ENCODE peak calls at places on chromosomes 3 and 15, in five cellular contexts. V, I, F, D and T are unnamed samples.
A peak's percentile ranks its signal among the peaks of the same experiment; 100 is the strongest.

GRCh38 chr3:114498779-114499370 is 205.0 kb downstream of the TIGIT start:
- DNase-seq in V (peak; percentile 87), F (no peak), I (no peak), D (no peak), T (no peak)

GRCh38 chr3:153311531-153311930 is 149.5 kb downstream of the RAP2B start:
- DNase-seq in I (no peak), D (no peak), V (no peak), F (no peak), T (no peak)

GRCh38 chr3:22685598-22685997 is 517.5 kb upstream of the UBE2E2 start:
- DNase-seq in F (no peak), V (peak; percentile 35), I (no peak), D (no peak), T (no peak)

GRCh38 chr3:111809196-111809595 is 49.9 kb upstream of the PHLDB2 start:
- DNase-seq in V (peak; percentile 46), F (no peak), D (no peak), I (no peak), T (no peak)

GRCh38 chr15:90814193-90814811 is 54.1 kb upstream of the FURIN start:
- DNase-seq in I (no peak), V (no peak), D (no peak), F (no peak), T (no peak)

GRCh38 chr15:79858469-79858868 is 38.3 kb downstream of the MTHFS start:
- DNase-seq in V (peak; percentile 31), D (no peak), F (no peak), I (no peak), T (no peak)

GRCh38 chr3:24237971-24238767 is 256.5 kb downstream of the THRB start:
- DNase-seq in D (no peak), F (no peak), I (no peak), V (peak; percentile 92), T (peak; percentile 33)

GRCh38 chr3:126835472-126836219 is 131.6 kb downstream of the CHCHD6 start:
- DNase-seq in V (peak; percentile 85), D (peak; percentile 20), F (no peak), I (no peak), T (no peak)

GRCh38 chr15:86300371-86301106 is 220.9 kb downstream of the AGBL1 start:
- DNase-seq in I (no peak), V (no peak), F (no peak), D (no peak), T (no peak)

GRCh38 chr15:20106026-20106425 is 435.6 kb downstream of the GOLGA6L6 start:
- DNase-seq in D (peak; percentile 70), V (no peak), I (no peak), F (peak; percentile 64), T (no peak)

GRCh38 chr3:47578119-47578630 is 490 bp downstream of the CSPG5 start:
- DNase-seq in F (peak; percentile 77), V (peak; percentile 53), I (peak; percentile 36), D (no peak), T (peak; percentile 23)

GRCh38 chr3:149579838-149580542 is 77.8 kb downstream of the WWTR1 start:
- DNase-seq in F (no peak), D (no peak), V (peak; percentile 85), I (no peak), T (no peak)

GRCh38 chr3:61595826-61596225 is 34.5 kb downstream of the PTPRG start:
- DNase-seq in I (no peak), V (peak; percentile 18), D (no peak), F (no peak), T (no peak)

GRCh38 chr3:158456114-158456513 is 114.9 kb upstream of the MLF1 start:
- DNase-seq in V (no peak), F (no peak), I (no peak), D (no peak), T (no peak)

GRCh38 chr3:15300318-15301078 is 31.9 kb downstream of the SH3BP5 start:
- DNase-seq in I (no peak), V (peak; percentile 93), D (peak; percentile 66), F (no peak), T (no peak)

GRCh38 chr3:73536952-73537351 is 87.8 kb downstream of the PDZRN3 start:
- DNase-seq in D (peak; percentile 86), I (no peak), F (no peak), V (no peak), T (no peak)

GRCh38 chr3:72818092-72818721 is 30.0 kb downstream of the SHQ1 start:
- DNase-seq in I (no peak), F (no peak), V (peak; percentile 56), D (no peak), T (no peak)

GRCh38 chr15:78634251-78635145 is 6.5 kb downstream of the CHRNB4 start:
- DNase-seq in I (no peak), F (peak; percentile 30), D (no peak), V (no peak), T (no peak)

GRCh38 chr3:187828571-187829452 is 83.5 kb upstream of the BCL6 start:
- DNase-seq in D (no peak), F (no peak), V (no peak), I (no peak), T (no peak)

GRCh38 chr15:64209680-64210334 is 47.0 kb upstream of the PPIB start:
- DNase-seq in V (peak; percentile 64), D (no peak), I (no peak), F (no peak), T (peak; percentile 11)

GRCh38 chr3:172739462-172739861 is 11.1 kb upstream of the ECT2 start:
- DNase-seq in F (no peak), D (no peak), V (no peak), I (no peak), T (no peak)

GRCh38 chr3:117063910-117064309 is 354.3 kb downstream of the TUSC7 start:
- DNase-seq in I (no peak), D (no peak), V (peak; percentile 24), F (no peak), T (no peak)

GRCh38 chr3:99659032-99659431 is 20.6 kb downstream of the COL8A1 start:
- DNase-seq in V (peak; percentile 99), F (peak; percentile 26), D (peak; percentile 84), I (no peak), T (no peak)

GRCh38 chr3:83320726-83321125 is 1559.3 kb upstream of the GBE1 start:
- DNase-seq in D (no peak), V (no peak), I (no peak), F (no peak), T (no peak)

GRCh38 chr3:65402597-65402996 is 636.1 kb downstream of the MAGI1 start:
- DNase-seq in I (no peak), F (no peak), D (peak; percentile 91), V (peak; percentile 99), T (no peak)

GRCh38 chr3:20974389-20974788 is 776.6 kb downstream of the ZNF385D start:
- DNase-seq in I (no peak), V (no peak), F (no peak), D (no peak), T (no peak)

GRCh38 chr15:69081310-69082004 is 67.0 kb downstream of the NOX5 start:
- DNase-seq in V (peak; percentile 53), D (peak; percentile 83), I (no peak), F (no peak), T (no peak)

GRCh38 chr3:80087769-80088168 is 320.0 kb upstream of the ROBO1 start:
- DNase-seq in F (no peak), I (no peak), D (no peak), V (peak; percentile 29), T (no peak)

GRCh38 chr15:66760358-66760967 is 58.4 kb downstream of the SMAD6 start:
- DNase-seq in V (no peak), F (peak; percentile 57), I (no peak), D (no peak), T (no peak)
- H3K4me1 ChIP-seq in V (peaks cover 70% of the 10 kb centered on the region), F (peaks cover 93% of the 10 kb centered on the region), I (no peaks in the 10 kb centered on the region), D (no peaks in the 10 kb centered on the region), T (peaks cover under 1% of the 10 kb centered on the region)

GRCh38 chr3:58177747-58178527 is 32.8 kb downstream of the DNASE1L3 start:
- DNase-seq in D (peak; percentile 95), V (peak; percentile 89), I (peak; percentile 93), F (peak; percentile 94), T (peak; percentile 79)
- H3K4me3 ChIP-seq in D (peak overlapping the region; percentile 32), V (peak overlapping the region; percentile 69), I (peak overlapping the region; percentile 34), F (peak overlapping the region; percentile 43), T (no peak overlapping the region)

DNA sequence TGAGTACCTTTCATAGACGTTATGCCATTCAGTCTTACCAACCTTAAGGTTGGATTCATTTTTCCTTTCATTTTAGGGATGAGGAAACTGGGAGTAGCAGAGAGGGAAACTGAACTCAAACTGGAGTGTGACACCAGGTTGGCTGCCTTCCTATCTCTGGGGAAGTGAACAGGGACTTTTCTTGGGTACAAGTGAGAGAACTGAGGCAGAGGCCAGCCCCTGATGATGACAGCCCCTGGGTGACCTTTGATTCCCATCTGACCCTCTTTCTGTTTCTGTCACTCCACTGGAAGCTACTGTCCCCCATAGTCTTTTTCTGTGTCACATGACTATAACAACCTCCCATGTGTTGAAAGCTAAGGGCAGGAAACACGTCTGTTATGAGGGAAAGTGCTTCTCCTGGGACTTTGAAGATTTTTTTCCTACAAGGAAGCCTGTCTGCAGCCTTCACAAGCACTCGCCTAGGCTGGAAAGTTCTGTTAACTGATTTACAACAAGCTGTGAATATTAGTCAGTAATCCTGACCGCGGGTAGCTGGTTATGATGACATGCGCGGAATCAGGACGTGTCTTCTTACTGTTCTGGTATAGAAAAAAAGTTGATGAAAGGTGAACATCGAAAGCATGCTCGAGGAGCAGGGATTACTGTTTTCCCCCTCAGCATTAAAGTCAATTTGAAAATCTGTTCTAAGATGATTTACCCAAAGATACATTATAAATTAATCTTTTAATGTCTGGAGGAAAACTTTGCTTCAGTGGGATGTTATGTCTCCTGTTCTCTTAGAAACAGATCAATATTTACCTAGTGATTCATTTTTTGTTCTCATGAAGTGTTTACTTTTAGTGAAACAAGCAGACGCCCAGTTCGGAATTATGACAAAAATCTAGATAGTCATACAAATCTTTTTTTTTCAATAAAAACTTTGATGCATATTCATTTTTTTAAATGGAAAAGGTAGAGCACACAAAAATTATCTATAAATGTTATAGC is 31.5 kb downstream of the ABHD2 start:
- DNase-seq in F (no peak), V (peak; percentile 82), I (no peak), D (no peak), T (no peak)
- H3K4me1 ChIP-seq in F (peaks cover 33% of the 10 kb centered on the region), V (peaks cover 12% of the 10 kb centered on the region), I (no peaks in the 10 kb centered on the region), D (no peaks in the 10 kb centered on the region), T (no peaks in the 10 kb centered on the region)

DNA sequence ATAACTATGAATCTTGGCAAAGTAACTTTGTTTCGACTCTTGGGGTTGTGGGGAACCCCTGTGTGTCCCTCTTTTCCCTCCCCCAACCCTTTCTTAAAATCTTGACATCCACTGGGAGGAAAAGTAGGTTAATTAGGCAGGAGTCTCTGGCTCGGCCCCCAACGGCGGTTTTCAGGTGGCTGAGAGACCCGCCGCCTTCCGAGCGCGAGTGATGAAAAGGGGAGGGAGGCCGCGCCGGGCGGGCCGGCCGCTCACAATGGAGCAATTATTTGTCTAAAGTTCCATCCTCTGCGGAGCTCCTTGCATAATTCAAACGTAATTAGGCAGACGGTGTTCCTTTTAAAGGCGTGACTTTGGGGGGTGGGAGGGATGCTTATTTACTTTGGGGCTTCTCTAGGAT is 51.7 kb downstream of the ZIC4 start:
- DNase-seq in I (no peak), D (no peak), V (no peak), F (no peak), T (no peak)
- H3K4me3 ChIP-seq in I (no peak overlapping the region), D (no peak overlapping the region), V (no peak overlapping the region), F (no peak overlapping the region), T (no peak overlapping the region)